ENCODE peak calls at places on chromosome 4, in six cellular contexts. One of them, this sample, is unnamed.

GRCh38 chr4:151797131-151797530 is 36.3 kb upstream of the GATB start:
- DNase-seq in lower lobe of right lung: no peak
- DNase-seq in lung: no peak
- DNase-seq in keratinocyte: no peak
- DNase-seq in K562: no peak
- DNase-seq in OCI-LY7: no peak
- DNase-seq in this sample: no peak

GRCh38 chr4:168475745-168476144 is 4.5 kb downstream of the DDX60L start:
- DNase-seq in lower lobe of right lung: no peak
- DNase-seq in lung: no peak
- DNase-seq in keratinocyte: no peak
- DNase-seq in K562: no peak
- DNase-seq in OCI-LY7: no peak
- DNase-seq in this sample: no peak

GRCh38 chr4:133596459-133596858 is 447.4 kb downstream of the PCDH10 start:
- DNase-seq in lower lobe of right lung: no peak
- DNase-seq in lung: no peak
- DNase-seq in keratinocyte: no peak
- DNase-seq in K562: no peak
- DNase-seq in OCI-LY7: no peak
- DNase-seq in this sample: no peak

GRCh38 chr4:69039071-69039470 is 57.2 kb upstream of the UGT2B7 start:
- DNase-seq in lower lobe of right lung: no peak
- DNase-seq in lung: no peak
- DNase-seq in keratinocyte: no peak
- DNase-seq in K562: no peak
- DNase-seq in OCI-LY7: no peak
- DNase-seq in this sample: no peak

GRCh38 chr4:85488416-85488815 is 13.5 kb downstream of the ARHGAP24 start:
- DNase-seq in lower lobe of right lung: no peak
- DNase-seq in lung: no peak
- DNase-seq in keratinocyte: no peak
- DNase-seq in K562: no peak
- DNase-seq in OCI-LY7: no peak
- DNase-seq in this sample: no peak

GRCh38 chr4:88041626-88042025 is 34.2 kb downstream of the PKD2 start:
- DNase-seq in lower lobe of right lung: no peak
- DNase-seq in lung: no peak
- DNase-seq in keratinocyte: no peak
- DNase-seq in K562: no peak
- DNase-seq in OCI-LY7: no peak
- DNase-seq in this sample: no peak

GRCh38 chr4:84218002-84218401 is 281.1 kb downstream of the NKX6-1 start:
- DNase-seq in lower lobe of right lung: no peak
- DNase-seq in lung: no peak
- DNase-seq in keratinocyte: no peak
- DNase-seq in K562: no peak
- DNase-seq in OCI-LY7: no peak
- DNase-seq in this sample: no peak

GRCh38 chr4:154033921-154034320 is 245.0 kb upstream of the SFRP2 start:
- DNase-seq in lower lobe of right lung: no peak
- DNase-seq in lung: no peak
- DNase-seq in keratinocyte: no peak
- DNase-seq in K562: no peak
- DNase-seq in OCI-LY7: no peak
- DNase-seq in this sample: no peak

GRCh38 chr4:149264093-149264733 is 551.4 kb downstream of the IQCM start:
- DNase-seq in lower lobe of right lung: no peak
- DNase-seq in lung: peak; percentile 31
- DNase-seq in keratinocyte: peak; percentile 9
- DNase-seq in K562: peak; percentile 6
- DNase-seq in OCI-LY7: peak; percentile 61
- DNase-seq in this sample: no peak

GRCh38 chr4:3479358-3480101 is 16.4 kb downstream of the DOK7 start:
- DNase-seq in lower lobe of right lung: no peak
- DNase-seq in lung: no peak
- DNase-seq in keratinocyte: no peak
- DNase-seq in K562: no peak
- DNase-seq in OCI-LY7: no peak
- DNase-seq in this sample: no peak
- TF ChIP-seq CTCF in lower lobe of right lung: no peak
- TF ChIP-seq CTCF in lung: no peak
- TF ChIP-seq CTCF in keratinocyte: no peak
- TF ChIP-seq CTCF in K562: no peak
- TF ChIP-seq CTCF in OCI-LY7: no peak
- TF ChIP-seq CTCF in this sample: no peak

GRCh38 chr4:184536070-184536880 is 61.9 kb upstream of the IRF2 start:
- DNase-seq in lower lobe of right lung: no peak
- DNase-seq in lung: no peak
- DNase-seq in keratinocyte: no peak
- DNase-seq in K562: no peak
- DNase-seq in OCI-LY7: no peak
- DNase-seq in this sample: no peak
- H3K4me3 ChIP-seq in lower lobe of right lung: peak overlapping the region; percentile 70
- H3K4me3 ChIP-seq in lung: no peak overlapping the region
- H3K4me3 ChIP-seq in keratinocyte: peak overlapping the region; percentile 100
- H3K4me3 ChIP-seq in K562: peak overlapping the region; percentile 66
- H3K4me3 ChIP-seq in OCI-LY7: peak overlapping the region; percentile 76
- H3K4me3 ChIP-seq in this sample: peak overlapping the region; percentile 63

GRCh38 chr4:18369561-18369960 is 348.0 kb upstream of the LCORL start:
- DNase-seq in lower lobe of right lung: no peak
- DNase-seq in lung: no peak
- DNase-seq in keratinocyte: no peak
- DNase-seq in K562: no peak
- DNase-seq in OCI-LY7: no peak
- DNase-seq in this sample: no peak
- H3K36me3 ChIP-seq in lower lobe of right lung: no peaks in the 10 kb centered on the region
- H3K36me3 ChIP-seq in lung: no peaks in the 10 kb centered on the region
- H3K36me3 ChIP-seq in keratinocyte: no peaks in the 10 kb centered on the region
- H3K36me3 ChIP-seq in K562: no peaks in the 10 kb centered on the region
- H3K36me3 ChIP-seq in OCI-LY7: no peaks in the 10 kb centered on the region
- H3K36me3 ChIP-seq in this sample: no peaks in the 10 kb centered on the region

DNA sequence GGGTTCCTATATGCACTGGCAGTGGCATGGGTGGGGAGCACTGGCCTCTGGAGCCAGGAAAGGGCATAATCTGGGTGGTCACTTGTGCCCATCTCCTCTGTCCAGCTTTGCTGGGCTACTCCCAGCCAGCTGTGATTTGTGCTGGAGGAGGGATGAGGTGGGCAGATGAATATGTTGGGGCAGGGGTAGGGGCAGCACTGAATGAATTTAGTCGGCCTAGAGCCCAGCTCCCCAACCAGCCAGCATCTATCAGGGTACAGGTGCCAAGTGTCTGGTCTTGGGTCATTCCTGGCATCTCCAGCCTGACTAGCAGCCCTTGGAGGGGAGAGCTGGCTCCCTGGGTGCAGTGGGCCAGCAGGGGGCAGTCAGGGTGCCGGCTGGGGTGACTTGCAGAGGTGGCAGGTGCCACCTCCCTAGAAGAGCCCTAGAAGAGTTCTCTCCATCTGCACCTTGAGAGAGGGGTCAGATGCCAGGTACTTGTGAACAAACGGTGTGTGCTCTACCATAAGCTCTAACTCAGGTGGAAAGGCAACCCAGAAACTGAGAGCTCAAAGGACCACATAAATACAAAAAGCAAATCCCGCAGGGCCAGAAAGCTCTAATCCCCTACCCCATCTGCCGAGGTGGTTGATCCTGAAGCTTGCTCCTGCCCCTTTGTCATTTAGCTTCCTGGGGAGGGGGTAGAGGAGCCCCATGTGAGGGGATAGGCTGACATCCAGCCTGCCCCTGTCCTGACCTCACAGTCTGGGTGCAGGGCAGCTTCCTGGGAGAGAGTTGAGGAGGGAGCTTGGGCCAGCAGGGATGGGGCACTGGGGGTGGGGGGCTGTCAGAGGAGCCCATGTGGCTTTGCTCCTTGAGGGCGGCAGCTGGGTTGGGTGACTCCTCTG is 2.2 kb downstream of the SORCS2 start:
- DNase-seq in lower lobe of right lung: peak; percentile 83
- DNase-seq in lung: peak; percentile 79
- DNase-seq in keratinocyte: no peak
- DNase-seq in K562: no peak
- DNase-seq in OCI-LY7: peak; percentile 3
- DNase-seq in this sample: no peak
- TF ChIP-seq CTCF in lower lobe of right lung: peak; percentile 58
- TF ChIP-seq CTCF in lung: no peak
- TF ChIP-seq CTCF in keratinocyte: peak; percentile 41
- TF ChIP-seq CTCF in K562: peak; percentile 32
- TF ChIP-seq CTCF in OCI-LY7: peak; percentile 56
- TF ChIP-seq CTCF in this sample: peak; percentile 61

DNA sequence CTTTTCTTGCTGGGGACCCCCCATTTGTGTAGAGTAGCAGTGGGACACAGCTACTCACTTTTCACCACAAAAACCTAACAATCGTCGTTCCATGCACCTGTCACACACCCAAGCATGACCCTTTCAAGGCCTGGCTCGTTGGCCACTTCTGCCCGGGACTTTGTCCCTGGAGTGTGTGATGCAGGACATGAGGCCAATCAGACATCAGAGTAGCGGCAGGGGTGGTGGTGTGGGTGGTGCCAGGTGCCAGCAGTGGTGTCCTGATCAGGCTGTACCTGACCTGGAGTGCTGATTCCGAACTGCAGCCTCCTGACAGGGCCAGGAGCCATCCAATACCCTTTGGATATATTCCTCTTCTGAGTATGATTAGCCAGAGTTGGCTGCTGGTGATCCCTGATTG is 23.1 kb upstream of the PROM1 start:
- DNase-seq in lower lobe of right lung: no peak
- DNase-seq in lung: peak; percentile 14
- DNase-seq in keratinocyte: no peak
- DNase-seq in K562: no peak
- DNase-seq in OCI-LY7: no peak
- DNase-seq in this sample: no peak
- H3K4me3 ChIP-seq in lower lobe of right lung: no peak overlapping the region
- H3K4me3 ChIP-seq in lung: no peak overlapping the region
- H3K4me3 ChIP-seq in keratinocyte: no peak overlapping the region
- H3K4me3 ChIP-seq in K562: no peak overlapping the region
- H3K4me3 ChIP-seq in OCI-LY7: no peak overlapping the region
- H3K4me3 ChIP-seq in this sample: no peak overlapping the region

GRCh38 chr4:48571471-48571870 is 81.4 kb downstream of the ZAR1 start:
- DNase-seq in lower lobe of right lung: no peak
- DNase-seq in lung: no peak
- DNase-seq in keratinocyte: no peak
- DNase-seq in K562: no peak
- DNase-seq in OCI-LY7: no peak
- DNase-seq in this sample: no peak
- H3K36me3 ChIP-seq in lower lobe of right lung: peaks cover 98% of the 10 kb centered on the region
- H3K36me3 ChIP-seq in lung: peaks cover 8% of the 10 kb centered on the region
- H3K36me3 ChIP-seq in keratinocyte: peaks cover 2% of the 10 kb centered on the region
- H3K36me3 ChIP-seq in K562: peaks cover 37% of the 10 kb centered on the region
- H3K36me3 ChIP-seq in OCI-LY7: peaks cover 80% of the 10 kb centered on the region
- H3K36me3 ChIP-seq in this sample: peaks cover 2% of the 10 kb centered on the region

GRCh38 chr4:33650036-33650435 is 2594.3 kb downstream of the ARAP2 start:
- DNase-seq in lower lobe of right lung: no peak
- DNase-seq in lung: no peak
- DNase-seq in keratinocyte: no peak
- DNase-seq in K562: no peak
- DNase-seq in OCI-LY7: no peak
- DNase-seq in this sample: no peak

DNA sequence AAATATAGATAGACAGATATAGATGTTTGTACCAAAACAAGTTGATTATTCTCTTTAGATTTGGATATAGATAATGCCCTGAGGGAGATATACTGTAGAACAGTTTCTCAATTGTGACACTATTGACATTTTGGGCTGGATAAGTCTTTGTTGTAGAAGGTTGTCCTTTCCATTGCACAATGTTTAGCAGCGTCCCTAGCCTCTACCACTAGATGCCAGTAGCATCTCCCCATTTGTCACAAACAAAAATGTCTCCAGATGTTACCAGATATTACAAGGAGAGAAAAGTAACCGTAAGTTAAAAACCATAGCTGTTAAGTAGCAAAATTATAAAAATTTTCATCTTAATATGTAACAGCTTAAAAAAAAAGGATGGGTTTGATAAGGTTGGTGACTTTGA is 2595.3 kb downstream of the ARAP2 start:
- DNase-seq in lower lobe of right lung: no peak
- DNase-seq in lung: no peak
- DNase-seq in keratinocyte: no peak
- DNase-seq in K562: no peak
- DNase-seq in OCI-LY7: no peak
- DNase-seq in this sample: no peak
- TF ChIP-seq CTCF in lower lobe of right lung: peak; percentile 20
- TF ChIP-seq CTCF in lung: no peak
- TF ChIP-seq CTCF in keratinocyte: no peak
- TF ChIP-seq CTCF in K562: no peak
- TF ChIP-seq CTCF in OCI-LY7: peak; percentile 14
- TF ChIP-seq CTCF in this sample: peak; percentile 82

DNA sequence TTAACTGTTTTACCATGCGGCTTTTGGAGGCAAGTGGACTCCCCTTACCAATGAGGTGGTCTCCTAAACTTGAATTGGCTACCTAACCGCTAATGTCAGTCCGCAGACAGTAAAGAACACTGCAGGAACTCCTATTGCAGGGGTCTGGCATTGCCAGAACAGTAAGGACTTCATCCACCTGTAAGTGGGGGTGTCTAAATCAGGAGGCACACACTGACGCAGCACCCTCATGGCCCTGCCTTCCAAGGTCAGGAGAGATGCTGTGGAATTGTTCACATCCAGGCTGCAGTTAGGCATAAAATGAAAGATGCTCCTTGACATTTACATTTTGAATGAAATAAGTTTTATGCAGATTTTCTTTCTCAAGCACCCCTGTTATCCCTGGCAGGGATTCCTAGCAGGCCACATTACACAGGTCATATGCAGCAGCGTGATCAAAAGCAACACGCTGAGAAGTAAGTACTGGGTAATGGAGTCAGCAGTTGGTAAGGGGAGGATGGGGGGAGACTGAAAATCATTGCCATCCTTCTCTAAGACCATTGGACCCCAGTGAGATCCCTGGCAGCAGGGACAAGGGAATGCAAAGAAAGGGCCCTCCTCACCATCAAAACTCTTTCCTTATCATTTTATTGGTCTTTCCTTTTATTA is 3.8 kb downstream of the PPARGC1A start:
- DNase-seq in lower lobe of right lung: no peak
- DNase-seq in lung: no peak
- DNase-seq in keratinocyte: no peak
- DNase-seq in K562: no peak
- DNase-seq in OCI-LY7: no peak
- DNase-seq in this sample: no peak
- H3K4me3 ChIP-seq in lower lobe of right lung: no peak overlapping the region
- H3K4me3 ChIP-seq in lung: no peak overlapping the region
- H3K4me3 ChIP-seq in keratinocyte: no peak overlapping the region
- H3K4me3 ChIP-seq in K562: no peak overlapping the region
- H3K4me3 ChIP-seq in OCI-LY7: no peak overlapping the region
- H3K4me3 ChIP-seq in this sample: no peak overlapping the region

DNA sequence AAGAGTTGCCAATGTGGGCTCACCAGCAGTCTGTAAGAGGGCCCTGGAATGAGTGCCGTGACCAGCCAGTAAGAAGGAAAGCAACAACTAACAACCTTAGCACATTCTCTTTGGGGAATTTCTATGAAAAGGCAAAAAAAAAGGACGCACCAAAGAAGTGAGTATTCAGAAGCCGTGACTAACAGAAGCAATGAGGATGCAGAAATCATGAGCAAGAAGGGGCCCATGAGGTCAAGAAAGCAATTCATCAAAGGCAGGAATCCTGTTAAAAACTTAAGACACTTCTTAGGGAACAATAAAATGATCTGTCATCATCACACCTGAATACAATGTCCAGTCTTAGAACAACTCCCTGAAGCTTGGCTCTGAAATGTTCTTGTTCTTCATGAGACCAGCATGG is 260.5 kb downstream of the RAPGEF2 start:
- DNase-seq in lower lobe of right lung: no peak
- DNase-seq in lung: no peak
- DNase-seq in keratinocyte: no peak
- DNase-seq in K562: no peak
- DNase-seq in OCI-LY7: no peak
- DNase-seq in this sample: no peak
- H3K36me3 ChIP-seq in lower lobe of right lung: peaks cover 34% of the 10 kb centered on the region
- H3K36me3 ChIP-seq in lung: peaks cover 11% of the 10 kb centered on the region
- H3K36me3 ChIP-seq in keratinocyte: peaks cover 1% of the 10 kb centered on the region
- H3K36me3 ChIP-seq in K562: peaks cover 12% of the 10 kb centered on the region
- H3K36me3 ChIP-seq in OCI-LY7: no peaks in the 10 kb centered on the region
- H3K36me3 ChIP-seq in this sample: peaks cover 1% of the 10 kb centered on the region